ENCODE peak calls at places on chromosomes 1 and 21, in eight cellular contexts. One of them, this sample, is unnamed. For H3K4me1, the result is how much of the 10 kb centered on the place peaks cover.

GRCh38 chr1:32753532-32754281 is 51.1 kb upstream of the SYNC start:
- DNase-seq in left ventricle myocardium inferior: peak
- DNase-seq in pancreas: peak
- DNase-seq in HCT116: no peak
- DNase-seq in left lung: peak
- DNase-seq in prostate gland: peak
- DNase-seq in fibroblast of lung: no peak
- DNase-seq in effector memory CD4-positive, alpha-beta T cell: peak
- DNase-seq in this sample: peak

GRCh38 chr1:85343213-85343611 is 66.8 kb upstream of the BCL10 start:
- DNase-seq in left ventricle myocardium inferior: no peak
- DNase-seq in pancreas: no peak
- DNase-seq in HCT116: no peak
- DNase-seq in left lung: no peak
- DNase-seq in prostate gland: no peak
- DNase-seq in fibroblast of lung: peak
- DNase-seq in effector memory CD4-positive, alpha-beta T cell: no peak
- DNase-seq in this sample: no peak

GRCh38 chr1:77779529-77780281 is at the start of gene MIGA1:
- DNase-seq in left ventricle myocardium inferior: peak
- DNase-seq in pancreas: peak
- DNase-seq in HCT116: peak
- DNase-seq in left lung: peak
- DNase-seq in prostate gland: peak
- DNase-seq in fibroblast of lung: peak
- DNase-seq in effector memory CD4-positive, alpha-beta T cell: peak
- DNase-seq in this sample: peak

GRCh38 chr1:158016651-158017335 is 23.3 kb downstream of the KIRREL1 start:
- DNase-seq in left ventricle myocardium inferior: no peak
- DNase-seq in pancreas: no peak
- DNase-seq in HCT116: no peak
- DNase-seq in left lung: no peak
- DNase-seq in prostate gland: no peak
- DNase-seq in fibroblast of lung: no peak
- DNase-seq in effector memory CD4-positive, alpha-beta T cell: no peak
- DNase-seq in this sample: no peak

GRCh38 chr1:15935056-15935950 is 40.6 kb downstream of the ZBTB17 start:
- DNase-seq in left ventricle myocardium inferior: no peak
- DNase-seq in pancreas: no peak
- DNase-seq in HCT116: no peak
- DNase-seq in left lung: no peak
- DNase-seq in prostate gland: no peak
- DNase-seq in fibroblast of lung: no peak
- DNase-seq in effector memory CD4-positive, alpha-beta T cell: no peak
- DNase-seq in this sample: no peak

GRCh38 chr1:234149217-234149616 is 224.0 kb upstream of the COA6 start:
- DNase-seq in left ventricle myocardium inferior: no peak
- DNase-seq in pancreas: no peak
- DNase-seq in HCT116: no peak
- DNase-seq in left lung: no peak
- DNase-seq in prostate gland: no peak
- DNase-seq in fibroblast of lung: no peak
- DNase-seq in effector memory CD4-positive, alpha-beta T cell: no peak
- DNase-seq in this sample: no peak

GRCh38 chr1:94852758-94853157 is 32.6 kb downstream of the SLC44A3 start:
- DNase-seq in left ventricle myocardium inferior: no peak
- DNase-seq in pancreas: no peak
- DNase-seq in HCT116: no peak
- DNase-seq in left lung: no peak
- DNase-seq in prostate gland: no peak
- DNase-seq in fibroblast of lung: peak
- DNase-seq in effector memory CD4-positive, alpha-beta T cell: no peak
- DNase-seq in this sample: no peak

GRCh38 chr21:45871616-45872236 is 109.8 kb upstream of the COL6A1 start:
- DNase-seq in left ventricle myocardium inferior: no peak
- DNase-seq in pancreas: no peak
- DNase-seq in HCT116: no peak
- DNase-seq in left lung: no peak
- DNase-seq in prostate gland: no peak
- DNase-seq in fibroblast of lung: no peak
- DNase-seq in effector memory CD4-positive, alpha-beta T cell: no peak
- DNase-seq in this sample: no peak

GRCh38 chr1:165570078-165570477 is 26.3 kb downstream of the LRRC52 start:
- DNase-seq in left ventricle myocardium inferior: no peak
- DNase-seq in pancreas: no peak
- DNase-seq in HCT116: no peak
- DNase-seq in left lung: no peak
- DNase-seq in prostate gland: no peak
- DNase-seq in fibroblast of lung: no peak
- DNase-seq in effector memory CD4-positive, alpha-beta T cell: no peak
- DNase-seq in this sample: no peak

GRCh38 chr1:227909188-227909587 is 38.5 kb downstream of the WNT9A start:
- DNase-seq in left ventricle myocardium inferior: no peak
- DNase-seq in pancreas: no peak
- DNase-seq in HCT116: no peak
- DNase-seq in left lung: no peak
- DNase-seq in prostate gland: no peak
- DNase-seq in fibroblast of lung: no peak
- DNase-seq in effector memory CD4-positive, alpha-beta T cell: no peak
- DNase-seq in this sample: no peak

GRCh38 chr1:227907439-227908015 is 40.2 kb downstream of the WNT9A start:
- DNase-seq in left ventricle myocardium inferior: no peak
- DNase-seq in pancreas: no peak
- DNase-seq in HCT116: no peak
- DNase-seq in left lung: no peak
- DNase-seq in prostate gland: no peak
- DNase-seq in fibroblast of lung: no peak
- DNase-seq in effector memory CD4-positive, alpha-beta T cell: no peak
- DNase-seq in this sample: no peak

GRCh38 chr1:227911376-227911775 is 36.4 kb downstream of the WNT9A start:
- DNase-seq in left ventricle myocardium inferior: no peak
- DNase-seq in pancreas: no peak
- DNase-seq in HCT116: no peak
- DNase-seq in left lung: no peak
- DNase-seq in prostate gland: no peak
- DNase-seq in fibroblast of lung: no peak
- DNase-seq in effector memory CD4-positive, alpha-beta T cell: no peak
- DNase-seq in this sample: no peak

GRCh38 chr1:227908366-227908765 is 39.4 kb downstream of the WNT9A start:
- DNase-seq in left ventricle myocardium inferior: no peak
- DNase-seq in pancreas: no peak
- DNase-seq in HCT116: no peak
- DNase-seq in left lung: no peak
- DNase-seq in prostate gland: no peak
- DNase-seq in fibroblast of lung: no peak
- DNase-seq in effector memory CD4-positive, alpha-beta T cell: no peak
- DNase-seq in this sample: no peak

GRCh38 chr1:227910506-227910905 is 37.2 kb downstream of the WNT9A start:
- DNase-seq in left ventricle myocardium inferior: no peak
- DNase-seq in pancreas: no peak
- DNase-seq in HCT116: no peak
- DNase-seq in left lung: no peak
- DNase-seq in prostate gland: no peak
- DNase-seq in fibroblast of lung: no peak
- DNase-seq in effector memory CD4-positive, alpha-beta T cell: no peak
- DNase-seq in this sample: no peak
- H3K4me1 ChIP-seq in left ventricle myocardium inferior: under half
- H3K4me1 ChIP-seq in pancreas: under half
- H3K4me1 ChIP-seq in HCT116: under half
- H3K4me1 ChIP-seq in left lung: under half
- H3K4me1 ChIP-seq in prostate gland: under half
- H3K4me1 ChIP-seq in fibroblast of lung: under half
- H3K4me1 ChIP-seq in effector memory CD4-positive, alpha-beta T cell: under half
- H3K4me1 ChIP-seq in this sample: under half

GRCh38 chr1:82392513-82392912 is 591.8 kb downstream of the ADGRL2 start:
- DNase-seq in left ventricle myocardium inferior: no peak
- DNase-seq in pancreas: no peak
- DNase-seq in HCT116: no peak
- DNase-seq in left lung: no peak
- DNase-seq in prostate gland: no peak
- DNase-seq in fibroblast of lung: peak
- DNase-seq in effector memory CD4-positive, alpha-beta T cell: no peak
- DNase-seq in this sample: no peak

GRCh38 chr1:82398357-82398756 is 597.6 kb downstream of the ADGRL2 start:
- DNase-seq in left ventricle myocardium inferior: no peak
- DNase-seq in pancreas: no peak
- DNase-seq in HCT116: no peak
- DNase-seq in left lung: no peak
- DNase-seq in prostate gland: no peak
- DNase-seq in fibroblast of lung: no peak
- DNase-seq in effector memory CD4-positive, alpha-beta T cell: no peak
- DNase-seq in this sample: no peak

GRCh38 chr1:82392946-82393345 is 592.2 kb downstream of the ADGRL2 start:
- DNase-seq in left ventricle myocardium inferior: no peak
- DNase-seq in pancreas: no peak
- DNase-seq in HCT116: no peak
- DNase-seq in left lung: no peak
- DNase-seq in prostate gland: no peak
- DNase-seq in fibroblast of lung: no peak
- DNase-seq in effector memory CD4-positive, alpha-beta T cell: no peak
- DNase-seq in this sample: no peak

GRCh38 chr1:82399093-82399492 is 598.4 kb downstream of the ADGRL2 start:
- DNase-seq in left ventricle myocardium inferior: no peak
- DNase-seq in pancreas: no peak
- DNase-seq in HCT116: no peak
- DNase-seq in left lung: no peak
- DNase-seq in prostate gland: no peak
- DNase-seq in fibroblast of lung: no peak
- DNase-seq in effector memory CD4-positive, alpha-beta T cell: no peak
- DNase-seq in this sample: no peak

GRCh38 chr1:82395450-82395849 is 594.7 kb downstream of the ADGRL2 start:
- DNase-seq in left ventricle myocardium inferior: no peak
- DNase-seq in pancreas: no peak
- DNase-seq in HCT116: no peak
- DNase-seq in left lung: no peak
- DNase-seq in prostate gland: no peak
- DNase-seq in fibroblast of lung: no peak
- DNase-seq in effector memory CD4-positive, alpha-beta T cell: no peak
- DNase-seq in this sample: no peak
- H3K4me3 ChIP-seq in left ventricle myocardium inferior: no peak
- H3K4me3 ChIP-seq in pancreas: no peak
- H3K4me3 ChIP-seq in HCT116: no peak
- H3K4me3 ChIP-seq in left lung: no peak
- H3K4me3 ChIP-seq in prostate gland: no peak
- H3K4me3 ChIP-seq in fibroblast of lung: no peak
- H3K4me3 ChIP-seq in effector memory CD4-positive, alpha-beta T cell: no peak
- H3K4me3 ChIP-seq in this sample: no peak

DNA sequence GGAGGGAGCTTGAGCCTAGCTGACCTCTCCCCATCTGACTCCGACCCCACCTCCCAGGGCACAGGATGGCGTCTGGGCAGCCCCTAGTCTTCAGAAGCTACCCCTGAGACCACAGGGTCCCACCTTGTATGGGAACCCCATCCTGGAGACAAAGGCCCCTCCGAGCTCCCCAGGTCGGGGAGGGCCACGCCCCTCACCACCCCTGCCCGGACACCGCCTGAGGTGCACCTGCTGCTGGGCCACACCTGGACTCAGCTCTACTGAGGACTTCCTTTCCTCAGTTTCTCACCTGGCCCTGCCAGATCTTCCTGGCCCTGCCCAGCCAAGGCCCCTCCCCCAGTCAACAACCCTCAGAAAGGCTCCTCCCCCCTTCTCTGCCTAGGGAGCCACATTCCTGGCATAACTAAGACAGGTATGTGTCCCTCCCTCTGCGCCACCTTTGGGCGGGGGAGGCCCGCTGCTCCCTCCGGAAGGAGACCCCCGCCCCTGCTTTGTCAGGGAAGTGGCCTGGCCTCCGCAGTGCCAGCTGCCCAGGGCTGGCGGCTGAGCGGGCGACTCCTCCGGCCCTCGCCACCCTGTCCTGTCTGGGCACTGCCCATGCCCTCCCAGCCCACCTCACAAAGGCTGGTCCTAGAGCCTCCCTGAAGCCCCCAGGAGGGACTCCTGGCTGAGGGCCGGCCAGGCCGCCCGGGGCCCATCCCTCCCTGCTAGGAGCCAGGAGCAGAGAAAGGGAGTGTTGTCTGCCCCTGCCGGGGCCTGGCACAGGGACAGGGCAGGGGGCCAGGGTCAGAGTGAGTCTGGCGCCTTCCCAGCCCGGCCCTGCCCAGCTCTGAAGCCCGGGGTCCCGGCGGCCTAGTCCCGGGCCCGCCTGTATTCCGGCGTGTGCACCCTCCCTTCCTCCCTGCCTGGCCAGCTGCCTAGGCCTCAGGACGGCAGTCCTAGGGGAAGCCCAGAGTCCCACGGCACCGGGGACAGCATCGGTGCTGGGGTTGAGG is 4.8 kb downstream of the AGRN start:
- DNase-seq in left ventricle myocardium inferior: no peak
- DNase-seq in pancreas: peak
- DNase-seq in HCT116: peak
- DNase-seq in left lung: peak
- DNase-seq in prostate gland: peak
- DNase-seq in fibroblast of lung: no peak
- DNase-seq in effector memory CD4-positive, alpha-beta T cell: no peak
- DNase-seq in this sample: no peak
- H3K4me1 ChIP-seq in left ventricle myocardium inferior: half or more
- H3K4me1 ChIP-seq in pancreas: under half
- H3K4me1 ChIP-seq in HCT116: under half
- H3K4me1 ChIP-seq in left lung: under half
- H3K4me1 ChIP-seq in prostate gland: under half
- H3K4me1 ChIP-seq in fibroblast of lung: under half
- H3K4me1 ChIP-seq in effector memory CD4-positive, alpha-beta T cell: under half
- H3K4me1 ChIP-seq in this sample: under half

GRCh38 chr21:16956824-16957223 is 556.0 kb upstream of the CXADR start:
- DNase-seq in left ventricle myocardium inferior: no peak
- DNase-seq in pancreas: no peak
- DNase-seq in HCT116: no peak
- DNase-seq in left lung: no peak
- DNase-seq in prostate gland: no peak
- DNase-seq in fibroblast of lung: no peak
- DNase-seq in effector memory CD4-positive, alpha-beta T cell: no peak
- DNase-seq in this sample: no peak
- H3K4me3 ChIP-seq in left ventricle myocardium inferior: no peak
- H3K4me3 ChIP-seq in pancreas: no peak
- H3K4me3 ChIP-seq in HCT116: no peak
- H3K4me3 ChIP-seq in left lung: no peak
- H3K4me3 ChIP-seq in prostate gland: no peak
- H3K4me3 ChIP-seq in fibroblast of lung: no peak
- H3K4me3 ChIP-seq in effector memory CD4-positive, alpha-beta T cell: no peak
- H3K4me3 ChIP-seq in this sample: no peak